ENCODE peak calls at places on chromosomes 13 and 19, in eight cellular contexts. P is hepatocyte; U is tibial nerve; G is left lung; K is transverse colon; V is mucosa of descending colon; J is CD4-positive, alpha-beta T cell; D is kidney. Q is an unnamed sample.

GRCh38 chr19:44277331-44277730 is 17.6 kb downstream of the ZNF233 start:
- DNase-seq in K (no peak), G (no peak), V (no peak), J (no peak), U (no peak), D (no peak), P (no peak), Q (no peak)

GRCh38 chr13:42574435-42575311 is 721 bp downstream of the TNFSF11 start:
- DNase-seq in J (no peak), D (no peak), U (no peak), V (peak; percentile 49), K (no peak), P (peak; percentile 26), G (no peak), Q (no peak)

GRCh38 chr13:48733739-48734329 is 80.1 kb downstream of the CYSLTR2 start:
- DNase-seq in K (no peak), D (no peak), J (no peak), G (no peak), P (no peak), V (no peak), U (no peak), Q (no peak)

GRCh38 chr19:33468361-33469170 is 53.0 kb downstream of the PEPD start:
- DNase-seq in D (peak; percentile 67), V (peak; percentile 41), G (no peak), J (no peak), U (no peak), K (no peak), P (no peak), Q (no peak)

GRCh38 chr19:42325896-42326771 is 699 bp downstream of the MEGF8 start:
- DNase-seq in P (no peak), V (peak; percentile 69), K (no peak), G (no peak), U (no peak), J (no peak), D (no peak), Q (peak; percentile 22)

GRCh38 chr13:95882121-95882520 is 171.1 kb downstream of the UGGT2 start:
- DNase-seq in P (no peak), V (no peak), K (no peak), U (no peak), D (no peak), J (no peak), G (no peak), Q (no peak)

GRCh38 chr19:4636151-4636717 is 3.1 kb upstream of the TNFAIP8L1 start:
- DNase-seq in K (peak; percentile 70), U (peak; percentile 34), D (peak; percentile 88), J (peak; percentile 56), P (peak; percentile 84), G (peak; percentile 65), V (peak; percentile 76), Q (peak; percentile 76)

GRCh38 chr19:14159059-14159458 is 22.7 kb upstream of the ASF1B start:
- DNase-seq in J (no peak), D (no peak), U (no peak), G (no peak), P (no peak), K (no peak), V (no peak), Q (no peak)

GRCh38 chr19:13430790-13431582 is 75.3 kb downstream of the CACNA1A start:
- DNase-seq in G (no peak), J (peak; percentile 27), U (no peak), P (peak; percentile 51), K (peak; percentile 33), D (no peak), V (no peak), Q (no peak)

GRCh38 chr13:19154843-19155242 is 26.8 kb downstream of the TUBA3C start:
- DNase-seq in U (no peak), J (no peak), G (no peak), V (no peak), D (no peak), K (no peak), P (no peak), Q (no peak)

GRCh38 chr13:19153782-19154450 is 27.7 kb downstream of the TUBA3C start:
- DNase-seq in U (no peak), P (no peak), D (no peak), K (no peak), J (no peak), G (no peak), V (no peak), Q (no peak)

GRCh38 chr13:19157461-19157860 is 24.2 kb downstream of the TUBA3C start:
- DNase-seq in G (no peak), U (no peak), J (no peak), V (no peak), K (no peak), P (no peak), D (no peak), Q (no peak)

GRCh38 chr13:19156013-19156825 is 25.4 kb downstream of the TUBA3C start:
- DNase-seq in V (no peak), D (no peak), U (no peak), K (no peak), G (no peak), J (no peak), P (no peak), Q (no peak)

DNA sequence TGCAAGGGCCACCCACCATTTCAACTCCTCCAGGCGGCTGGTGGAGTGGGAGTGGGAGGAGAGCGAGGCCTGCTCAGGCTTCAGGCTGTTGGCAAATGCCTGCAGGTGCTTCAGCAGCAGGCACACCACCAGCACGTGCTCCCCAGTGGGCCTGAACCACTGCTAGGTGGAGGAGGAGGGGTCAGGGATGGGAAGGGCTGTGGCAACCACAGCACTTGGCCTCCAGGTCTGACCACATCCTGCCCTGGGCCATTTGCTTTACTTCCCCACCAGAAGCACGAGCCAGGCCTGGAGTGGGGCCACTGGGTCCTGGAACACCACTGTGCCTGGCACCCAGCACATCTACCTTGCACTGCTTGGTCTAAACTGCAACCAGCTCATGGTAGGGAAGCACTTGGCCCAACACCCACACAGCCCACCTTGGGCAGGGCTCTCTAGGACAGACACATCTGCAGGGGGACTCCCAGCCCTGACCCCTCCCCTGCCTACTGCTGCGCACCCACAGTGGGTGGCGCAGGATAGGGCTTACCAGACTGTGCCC is 26.2 kb downstream of the TUBA3C start:
- DNase-seq in U (no peak), D (no peak), J (no peak), G (no peak), V (no peak), P (no peak), K (no peak), Q (no peak)
- H3K9me3 ChIP-seq in U (peaks cover 5% of the 10 kb centered on the region), D (no peaks in the 10 kb centered on the region), J (no peaks in the 10 kb centered on the region), G (peaks cover 13% of the 10 kb centered on the region), V (peaks cover 79% of the 10 kb centered on the region), P (no peaks in the 10 kb centered on the region), K (no peaks in the 10 kb centered on the region), Q (no peaks in the 10 kb centered on the region)

GRCh38 chr19:27741236-27741635 is 1471.7 kb downstream of the UQCRFS1 start:
- DNase-seq in J (no peak), P (no peak), G (no peak), U (no peak), V (no peak), D (no peak), K (no peak), Q (no peak)
- H3K9me3 ChIP-seq in J (peaks cover 29% of the 10 kb centered on the region), P (no peaks in the 10 kb centered on the region), G (peaks cover 49% of the 10 kb centered on the region), U (peaks cover 4% of the 10 kb centered on the region), V (peaks cover 25% of the 10 kb centered on the region), D (no peaks in the 10 kb centered on the region), K (no peaks in the 10 kb centered on the region), Q (no peaks in the 10 kb centered on the region)

GRCh38 chr19:36796714-36796999 is 24.1 kb upstream of the ZNF850 start:
- DNase-seq in U (no peak), P (no peak), G (no peak), K (no peak), J (no peak), D (no peak), V (no peak), Q (no peak)
- H3K9me3 ChIP-seq in U (peaks cover 69% of the 10 kb centered on the region), P (no peaks in the 10 kb centered on the region), G (peaks cover 82% of the 10 kb centered on the region), K (peaks cover 64% of the 10 kb centered on the region), J (peaks cover 38% of the 10 kb centered on the region), D (peaks cover 2% of the 10 kb centered on the region), V (peaks cover 79% of the 10 kb centered on the region), Q (no peaks in the 10 kb centered on the region)

DNA sequence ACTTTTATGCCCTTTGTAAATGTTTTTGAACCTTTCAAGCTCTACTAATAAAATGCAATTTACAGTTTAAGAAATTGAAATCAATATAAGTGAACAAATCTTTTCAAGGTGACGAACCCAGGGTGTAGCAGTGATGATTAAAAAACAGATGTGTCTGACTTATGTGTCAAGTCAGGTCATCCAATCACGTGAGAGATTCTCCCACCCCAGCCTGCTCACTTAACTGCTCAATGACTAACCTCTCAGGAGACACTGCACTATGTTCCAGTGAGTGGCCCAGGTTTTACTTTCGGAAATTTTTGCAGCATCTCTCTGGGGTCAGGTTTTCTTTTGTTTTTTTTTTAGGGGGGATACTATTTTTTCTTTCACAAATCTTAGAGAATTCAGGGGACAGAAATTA is 60.7 kb downstream of the ZNF429 start:
- DNase-seq in V (no peak), G (no peak), K (no peak), P (no peak), D (no peak), J (no peak), U (no peak), Q (no peak)
- H3K9me3 ChIP-seq in V (peaks cover 11% of the 10 kb centered on the region), G (peaks cover 15% of the 10 kb centered on the region), K (peaks cover 10% of the 10 kb centered on the region), P (no peaks in the 10 kb centered on the region), D (peaks cover 2% of the 10 kb centered on the region), J (peaks cover 18% of the 10 kb centered on the region), U (peaks cover 50% of the 10 kb centered on the region), Q (no peaks in the 10 kb centered on the region)

Q was measured in T-helper 17 cell.